ENCODE peak calls at places on chromosomes 5 and 9, in six cellular contexts. One of them, this sample, is unnamed. For H3K27me3, the result is how much of the 10 kb centered on the place peaks cover.

GRCh38 chr9:137369911-137370630 is 52.9 kb downstream of the EXD3 start:
- DNase-seq in uterus: no peak
- DNase-seq in CD4-positive, alpha-beta T cell: no peak
- DNase-seq in upper lobe of right lung: no peak
- DNase-seq in GM23338: no peak
- DNase-seq in AG04450: no peak
- DNase-seq in this sample: no peak

GRCh38 chr5:158727108-158727507 is 372.6 kb downstream of the EBF1 start:
- DNase-seq in GM23338: no peak
- DNase-seq in uterus: peak
- DNase-seq in AG04450: no peak
- DNase-seq in upper lobe of right lung: no peak
- DNase-seq in CD4-positive, alpha-beta T cell: no peak
- DNase-seq in this sample: no peak

GRCh38 chr5:157594675-157595074 is 19.1 kb upstream of the ADAM19 start:
- DNase-seq in GM23338: no peak
- DNase-seq in CD4-positive, alpha-beta T cell: no peak
- DNase-seq in AG04450: no peak
- DNase-seq in upper lobe of right lung: no peak
- DNase-seq in uterus: no peak
- DNase-seq in this sample: no peak

GRCh38 chr5:66246621-66247020 is 102.5 kb downstream of the SREK1 start:
- DNase-seq in AG04450: peak
- DNase-seq in GM23338: no peak
- DNase-seq in CD4-positive, alpha-beta T cell: no peak
- DNase-seq in uterus: no peak
- DNase-seq in upper lobe of right lung: no peak
- DNase-seq in this sample: no peak

GRCh38 chr9:69213647-69214046 is 39.6 kb downstream of the TJP2 start:
- DNase-seq in AG04450: no peak
- DNase-seq in GM23338: no peak
- DNase-seq in upper lobe of right lung: no peak
- DNase-seq in uterus: no peak
- DNase-seq in CD4-positive, alpha-beta T cell: no peak
- DNase-seq in this sample: no peak

GRCh38 chr5:134246771-134247329 is 21.0 kb upstream of the PPP2CA start:
- DNase-seq in AG04450: no peak
- DNase-seq in GM23338: no peak
- DNase-seq in uterus: no peak
- DNase-seq in CD4-positive, alpha-beta T cell: no peak
- DNase-seq in upper lobe of right lung: no peak
- DNase-seq in this sample: no peak

GRCh38 chr5:116424951-116425350 is 149.7 kb downstream of the SEMA6A start:
- DNase-seq in upper lobe of right lung: no peak
- DNase-seq in GM23338: no peak
- DNase-seq in uterus: no peak
- DNase-seq in CD4-positive, alpha-beta T cell: no peak
- DNase-seq in AG04450: no peak
- DNase-seq in this sample: no peak

GRCh38 chr5:72377920-72378635 is 57.9 kb downstream of the PTCD2 start:
- DNase-seq in GM23338: no peak
- DNase-seq in CD4-positive, alpha-beta T cell: no peak
- DNase-seq in AG04450: no peak
- DNase-seq in uterus: no peak
- DNase-seq in upper lobe of right lung: no peak
- DNase-seq in this sample: no peak

GRCh38 chr9:99730063-99730462 is 91.6 kb upstream of the NR4A3 start:
- DNase-seq in GM23338: peak
- DNase-seq in upper lobe of right lung: no peak
- DNase-seq in uterus: no peak
- DNase-seq in CD4-positive, alpha-beta T cell: no peak
- DNase-seq in AG04450: no peak
- DNase-seq in this sample: no peak

GRCh38 chr5:172795401-172795977 is 24.5 kb upstream of the DUSP1 start:
- DNase-seq in CD4-positive, alpha-beta T cell: no peak
- DNase-seq in AG04450: peak
- DNase-seq in GM23338: peak
- DNase-seq in uterus: peak
- DNase-seq in upper lobe of right lung: peak
- DNase-seq in this sample: no peak

GRCh38 chr5:43606351-43606750 is 3.4 kb downstream of the NNT start:
- DNase-seq in GM23338: no peak
- DNase-seq in AG04450: no peak
- DNase-seq in uterus: no peak
- DNase-seq in upper lobe of right lung: no peak
- DNase-seq in CD4-positive, alpha-beta T cell: no peak
- DNase-seq in this sample: no peak

GRCh38 chr5:81995407-81995806 is 23.6 kb downstream of the ATG10 start:
- DNase-seq in AG04450: no peak
- DNase-seq in GM23338: no peak
- DNase-seq in CD4-positive, alpha-beta T cell: no peak
- DNase-seq in upper lobe of right lung: no peak
- DNase-seq in uterus: no peak
- DNase-seq in this sample: no peak

GRCh38 chr9:114681594-114682332 is at the start of gene TEX48:
- DNase-seq in GM23338: peak
- DNase-seq in CD4-positive, alpha-beta T cell: peak
- DNase-seq in uterus: peak
- DNase-seq in upper lobe of right lung: no peak
- DNase-seq in AG04450: no peak
- DNase-seq in this sample: no peak

GRCh38 chr9:125361837-125362531 is 100.4 kb downstream of the GAPVD1 start:
- DNase-seq in AG04450: no peak
- DNase-seq in upper lobe of right lung: no peak
- DNase-seq in GM23338: peak
- DNase-seq in uterus: no peak
- DNase-seq in CD4-positive, alpha-beta T cell: no peak
- DNase-seq in this sample: no peak

GRCh38 chr9:132486706-132487350 is 76.8 kb downstream of the CFAP77 start:
- DNase-seq in CD4-positive, alpha-beta T cell: no peak
- DNase-seq in uterus: no peak
- DNase-seq in upper lobe of right lung: no peak
- DNase-seq in AG04450: no peak
- DNase-seq in GM23338: no peak
- DNase-seq in this sample: no peak

GRCh38 chr5:115857621-115858349 is 16.1 kb downstream of the AP3S1 start:
- DNase-seq in upper lobe of right lung: no peak
- DNase-seq in AG04450: no peak
- DNase-seq in uterus: no peak
- DNase-seq in CD4-positive, alpha-beta T cell: no peak
- DNase-seq in GM23338: no peak
- DNase-seq in this sample: no peak

GRCh38 chr9:124300312-124300711 is 42.6 kb downstream of the NEK6 start:
- DNase-seq in GM23338: no peak
- DNase-seq in CD4-positive, alpha-beta T cell: no peak
- DNase-seq in uterus: no peak
- DNase-seq in AG04450: no peak
- DNase-seq in upper lobe of right lung: no peak
- DNase-seq in this sample: no peak

GRCh38 chr9:93908591-93909241 is 46.4 kb downstream of the BARX1 start:
- DNase-seq in upper lobe of right lung: peak
- DNase-seq in AG04450: no peak
- DNase-seq in GM23338: no peak
- DNase-seq in uterus: no peak
- DNase-seq in CD4-positive, alpha-beta T cell: no peak
- DNase-seq in this sample: no peak

GRCh38 chr5:142360607-142361120 is 35.8 kb upstream of the SPRY4 start:
- DNase-seq in GM23338: peak
- DNase-seq in upper lobe of right lung: no peak
- DNase-seq in AG04450: no peak
- DNase-seq in uterus: no peak
- DNase-seq in CD4-positive, alpha-beta T cell: no peak
- DNase-seq in this sample: no peak

GRCh38 chr5:174384509-174384947 is 339.0 kb downstream of the NSG2 start:
- DNase-seq in upper lobe of right lung: no peak
- DNase-seq in AG04450: peak
- DNase-seq in CD4-positive, alpha-beta T cell: no peak
- DNase-seq in GM23338: no peak
- DNase-seq in uterus: no peak
- DNase-seq in this sample: no peak
- H3K27ac ChIP-seq in upper lobe of right lung: no peak
- H3K27ac ChIP-seq in AG04450: peak
- H3K27ac ChIP-seq in CD4-positive, alpha-beta T cell: no peak
- H3K27ac ChIP-seq in GM23338: no peak
- H3K27ac ChIP-seq in uterus: no peak
- H3K27ac ChIP-seq in this sample: no peak

GRCh38 chr9:19934301-19934868 is 145.5 kb upstream of the SLC24A2 start:
- DNase-seq in uterus: no peak
- DNase-seq in upper lobe of right lung: no peak
- DNase-seq in CD4-positive, alpha-beta T cell: no peak
- DNase-seq in AG04450: no peak
- DNase-seq in GM23338: peak
- DNase-seq in this sample: no peak
- TF ChIP-seq CTCF in uterus: no peak
- TF ChIP-seq CTCF in upper lobe of right lung: no peak
- TF ChIP-seq CTCF in CD4-positive, alpha-beta T cell: no peak
- TF ChIP-seq CTCF in AG04450: no peak
- TF ChIP-seq CTCF in GM23338: peak
- TF ChIP-seq CTCF in this sample: no peak

DNA sequence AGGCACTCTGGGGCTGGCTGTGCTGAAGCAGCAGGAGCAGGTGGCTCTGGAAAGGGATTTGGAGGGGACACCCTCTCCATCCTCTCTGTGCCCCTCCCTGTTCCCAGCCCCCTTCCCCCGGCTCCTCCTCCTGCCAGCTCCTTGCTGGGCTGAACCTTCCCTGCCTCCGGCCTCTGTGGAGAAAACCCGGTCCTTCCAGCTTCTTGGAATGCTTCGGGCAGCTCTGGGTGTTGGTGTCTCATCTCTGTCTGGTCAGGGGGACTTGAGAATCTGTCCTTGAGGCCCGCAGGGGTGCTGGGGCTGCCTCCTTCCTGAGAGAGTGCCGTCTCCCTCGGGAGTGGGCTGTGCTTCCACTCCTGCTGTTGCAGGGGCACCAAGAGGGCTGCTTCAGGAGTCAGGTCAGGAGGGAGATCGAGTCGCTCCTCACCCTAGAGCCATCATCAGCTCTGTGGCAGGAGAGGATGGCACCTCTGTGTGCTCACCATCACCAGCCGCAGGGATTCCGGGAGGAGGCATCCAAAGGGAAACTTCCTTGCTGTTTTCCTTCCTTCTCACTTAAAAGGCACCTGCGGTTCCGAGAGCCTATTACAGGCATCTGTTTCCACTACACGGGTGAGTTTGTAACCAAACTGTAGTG is 30.6 kb downstream of the NDUFS6 start:
- DNase-seq in CD4-positive, alpha-beta T cell: no peak
- DNase-seq in GM23338: peak
- DNase-seq in upper lobe of right lung: peak
- DNase-seq in uterus: no peak
- DNase-seq in AG04450: no peak
- DNase-seq in this sample: no peak
- H3K27me3 ChIP-seq in CD4-positive, alpha-beta T cell: under half
- H3K27me3 ChIP-seq in GM23338: under half
- H3K27me3 ChIP-seq in upper lobe of right lung: under half
- H3K27me3 ChIP-seq in uterus: under half
- H3K27me3 ChIP-seq in AG04450: under half
- H3K27me3 ChIP-seq in this sample: under half

GRCh38 chr5:124161286-124161685 is 585.2 kb downstream of the ZNF608 start:
- DNase-seq in CD4-positive, alpha-beta T cell: no peak
- DNase-seq in GM23338: no peak
- DNase-seq in uterus: no peak
- DNase-seq in AG04450: no peak
- DNase-seq in upper lobe of right lung: no peak
- DNase-seq in this sample: no peak

GRCh38 chr5:124157320-124157719 is 589.1 kb downstream of the ZNF608 start:
- DNase-seq in upper lobe of right lung: no peak
- DNase-seq in CD4-positive, alpha-beta T cell: no peak
- DNase-seq in AG04450: no peak
- DNase-seq in uterus: no peak
- DNase-seq in GM23338: no peak
- DNase-seq in this sample: no peak

GRCh38 chr5:124160265-124160664 is 586.2 kb downstream of the ZNF608 start:
- DNase-seq in GM23338: no peak
- DNase-seq in AG04450: no peak
- DNase-seq in upper lobe of right lung: no peak
- DNase-seq in CD4-positive, alpha-beta T cell: no peak
- DNase-seq in uterus: no peak
- DNase-seq in this sample: no peak

DNA sequence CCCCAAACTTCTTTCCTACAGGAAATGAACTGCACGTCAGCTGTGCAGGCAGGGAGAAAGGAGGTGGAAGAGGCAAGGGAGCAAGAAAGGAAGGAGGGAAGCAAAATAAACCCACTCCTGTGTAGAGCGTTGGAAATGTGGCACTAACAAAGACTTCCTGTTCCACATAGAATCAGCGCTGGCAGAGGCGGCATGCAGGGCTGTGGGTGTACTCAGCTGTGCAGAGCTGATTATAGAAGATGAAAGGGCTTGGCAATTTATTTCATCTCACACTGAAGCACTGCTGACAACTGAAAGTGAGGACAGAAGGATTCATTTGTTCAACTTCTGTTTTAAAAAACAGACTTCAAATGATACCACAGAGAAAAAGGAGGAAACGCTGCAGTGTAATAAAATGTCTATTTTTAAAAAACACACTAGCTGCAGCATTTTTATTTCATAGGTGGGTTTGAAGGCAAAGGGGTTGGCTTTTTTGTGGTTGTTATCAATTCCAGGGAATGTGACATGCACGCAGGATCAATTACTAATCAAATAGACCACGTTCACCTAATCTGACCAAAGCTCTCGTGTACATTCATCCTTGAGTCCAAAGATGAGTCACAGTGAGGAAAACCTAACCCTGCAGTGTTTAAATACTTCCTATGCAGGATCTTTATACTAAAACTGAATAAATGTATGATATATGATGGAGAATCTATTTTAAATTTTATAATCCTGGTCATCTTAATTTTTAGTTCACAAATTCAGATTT is 583.5 kb downstream of the ZNF608 start:
- DNase-seq in uterus: no peak
- DNase-seq in upper lobe of right lung: no peak
- DNase-seq in AG04450: no peak
- DNase-seq in CD4-positive, alpha-beta T cell: no peak
- DNase-seq in GM23338: no peak
- DNase-seq in this sample: peak
- H3K27ac ChIP-seq in uterus: no peak
- H3K27ac ChIP-seq in upper lobe of right lung: no peak
- H3K27ac ChIP-seq in AG04450: no peak
- H3K27ac ChIP-seq in CD4-positive, alpha-beta T cell: no peak
- H3K27ac ChIP-seq in GM23338: no peak
- H3K27ac ChIP-seq in this sample: peak